ENCODE peak calls at places on chromosomes 7 and 10, in eight cellular contexts. W is tibial nerve; K is Right ventricle myocardium superior; D is brain microvascular endothelial cell; S is NCI-H1048; I is stimulated activated CD4-positive, alpha-beta T cell treated with anti-CD3 and anti-CD28 coated beads, Interleukin-2, amount 100 ng/mL, for 24 hours; J is CD4-positive, alpha-beta T cell; A is SW 1271. E is an unnamed sample.

GRCh38 chr10:77899080-77899477 is 27.5 kb downstream of the DLG5 start:
- DNase-seq in W (no peak), K (no peak), D (no peak), S (no peak), I (no peak), J (no peak), A (no peak), E (no peak)

GRCh38 chr10:86293323-86293840 is 73.2 kb downstream of the GRID1 start:
- DNase-seq in W (no peak), K (no peak), D (no peak), S (no peak), I (no peak), J (no peak), A (no peak), E (peak; percentile 19)

GRCh38 chr7:135803143-135803542 is 54.5 kb upstream of the FAM180A start:
- DNase-seq in W (no peak), K (no peak), D (no peak), S (no peak), I (no peak), J (no peak), A (no peak), E (no peak)

GRCh38 chr7:157158400-157158799 is 19.7 kb downstream of the UBE3C start:
- DNase-seq in W (no peak), K (no peak), D (no peak), S (no peak), I (no peak), J (no peak), A (no peak), E (no peak)

GRCh38 chr7:102208826-102209225 is 77.8 kb upstream of the SH2B2 start:
- DNase-seq in W (no peak), K (no peak), D (no peak), S (no peak), I (no peak), J (no peak), A (no peak), E (no peak)

GRCh38 chr7:122383934-122384333 is 79.4 kb upstream of the FEZF1 start:
- DNase-seq in W (no peak), K (no peak), D (no peak), S (no peak), I (no peak), J (no peak), A (no peak), E (no peak)

GRCh38 chr10:78179886-78180285 is 146.2 kb downstream of the RPS24 start:
- DNase-seq in W (no peak), K (no peak), D (no peak), S (no peak), I (no peak), J (no peak), A (no peak), E (no peak)

GRCh38 chr10:74058658-74059057 is 60.7 kb downstream of the VCL start:
- DNase-seq in W (no peak), K (no peak), D (no peak), S (no peak), I (no peak), J (no peak), A (no peak), E (no peak)

GRCh38 chr10:92222603-92223275 is 68.1 kb downstream of the CPEB3 start:
- DNase-seq in W (no peak), K (no peak), D (peak; percentile 22), S (no peak), I (no peak), J (no peak), A (peak; percentile 11), E (no peak)

GRCh38 chr7:151731022-151731441 is 145.9 kb downstream of the PRKAG2 start:
- DNase-seq in W (no peak), K (no peak), D (no peak), S (no peak), I (no peak), J (no peak), A (no peak), E (no peak)

GRCh38 chr10:114346176-114347031 is 57.9 kb downstream of the AFAP1L2 start:
- DNase-seq in W (no peak), K (no peak), D (no peak), S (no peak), I (no peak), J (no peak), A (no peak), E (no peak)

GRCh38 chr10:35588836-35589235 is 16.3 kb upstream of the GJD4 start:
- DNase-seq in W (no peak), K (no peak), D (no peak), S (no peak), I (no peak), J (no peak), A (no peak), E (no peak)

GRCh38 chr7:101195884-101196283 is 5.0 kb downstream of the MOGAT3 start:
- DNase-seq in W (no peak), K (no peak), D (no peak), S (no peak), I (no peak), J (no peak), A (no peak), E (no peak)

GRCh38 chr7:13560441-13560840 is 429.0 kb downstream of the ETV1 start:
- DNase-seq in W (no peak), K (no peak), D (peak; percentile 74), S (no peak), I (no peak), J (no peak), A (no peak), E (no peak)

GRCh38 chr7:140635345-140635744 is 5.3 kb downstream of the DENND2A start:
- DNase-seq in W (no peak), K (no peak), D (no peak), S (no peak), I (no peak), J (no peak), A (no peak), E (no peak)

GRCh38 chr7:2403718-2404648 is 572 bp downstream of the CHST12 start:
- DNase-seq in W (no peak), K (peak; percentile 64), D (peak; percentile 9), S (no peak), I (peak; percentile 30), J (no peak), A (no peak), E (peak; percentile 79)